ENCODE peak calls at places on chromosomes 12 and 14, in eight cellular contexts. L is frontal cortex, F is NCI-H1092, N is RCC 7860, O is small intestine, Q is endothelial cell, U is midbrain, B is GM23248. E is an unnamed sample.

GRCh38 chr12:49671051-49671765 is 36.0 kb downstream of the FMNL3 start:
- DNase-seq in Q (no peak), U (no peak), B (no peak), O (peak), N (no peak), F (no peak), L (no peak), E (no peak)

GRCh38 chr12:26712892-26713291 is 120.1 kb downstream of the ITPR2 start:
- DNase-seq in Q (no peak), F (no peak), O (no peak), B (no peak), L (no peak), N (no peak), U (no peak), E (no peak)

GRCh38 chr14:60339571-60339970 is 90.5 kb downstream of the PPM1A start:
- DNase-seq in F (no peak), L (no peak), O (no peak), U (no peak), N (no peak), Q (no peak), B (peak), E (no peak)

GRCh38 chr14:90616881-90617280 is 199.3 kb downstream of the TTC7B start:
- DNase-seq in L (no peak), U (no peak), O (no peak), Q (no peak), N (no peak), F (no peak), B (peak), E (peak)

GRCh38 chr14:66507181-66507721 is 696 bp upstream of the GPHN start:
- DNase-seq in Q (no peak), F (peak), U (no peak), O (no peak), B (no peak), L (no peak), N (peak), E (no peak)

GRCh38 chr12:48084066-48084465 is 21.8 kb downstream of the SENP1 start:
- DNase-seq in N (no peak), L (peak), U (peak), O (no peak), B (peak), Q (no peak), F (no peak), E (peak)

GRCh38 chr14:103282932-103283331 is 51.1 kb upstream of the EIF5 start:
- DNase-seq in U (no peak), Q (no peak), F (no peak), L (no peak), O (no peak), N (no peak), B (no peak), E (no peak)

GRCh38 chr12:11763760-11764520 is 114.5 kb downstream of the ETV6 start:
- DNase-seq in N (peak), F (no peak), Q (no peak), L (no peak), U (peak), B (peak), O (peak), E (peak)

GRCh38 chr14:54189358-54190354 is 207.2 kb upstream of the CDKN3 start:
- DNase-seq in B (peak), N (peak), L (no peak), U (no peak), Q (no peak), O (no peak), F (no peak), E (peak)

GRCh38 chr12:43434614-43435013 is 117.4 kb downstream of the ADAMTS20 start:
- DNase-seq in O (no peak), F (no peak), N (no peak), B (no peak), U (no peak), L (no peak), Q (no peak), E (no peak)

GRCh38 chr14:75519826-75520692 is 2.2 kb upstream of the BATF start:
- DNase-seq in L (no peak), Q (no peak), U (no peak), F (no peak), B (peak), O (no peak), N (no peak), E (peak)

GRCh38 chr14:54102051-54102456 is 145.4 kb upstream of the BMP4 start:
- DNase-seq in F (no peak), U (no peak), Q (no peak), B (no peak), L (no peak), N (no peak), O (no peak), E (no peak)

GRCh38 chr14:93161411-93161940 is 23.2 kb downstream of the MOAP1 start:
- DNase-seq in Q (no peak), U (no peak), B (no peak), N (no peak), L (no peak), F (no peak), O (no peak), E (no peak)

GRCh38 chr14:23708343-23708742 is 72.2 kb downstream of the DHRS2 start:
- DNase-seq in F (no peak), U (no peak), O (no peak), Q (no peak), L (no peak), B (no peak), N (no peak), E (no peak)

GRCh38 chr12:124586756-124587155 is 19.3 kb upstream of the NCOR2 start:
- DNase-seq in N (no peak), B (no peak), L (no peak), U (no peak), Q (no peak), F (peak), O (peak), E (no peak)

E was measured in iris pigment epithelial cell.